ENCODE peak calls at places on chromosomes 16 and 17, in nine cellular contexts. Q is endodermal cell; K is iPS-NIHi11; R is CD4-positive, alpha-beta T cell; C is mucosa of descending colon; F is neural crest cell; N is psoas muscle; Y is NCI-H1092; B is RPMI8226. O is an unnamed sample.

GRCh38 chr16:68752602-68753001 is 15.5 kb downstream of the CDH1 start:
- DNase-seq in F (no peak), N (no peak), C (no peak), B (no peak), K (no peak), R (no peak), Q (no peak), Y (no peak), O (peak; percentile 52)

GRCh38 chr17:32208436-32208835 is 57.2 kb upstream of the RHBDL3 start:
- DNase-seq in C (no peak), R (no peak), K (no peak), Y (no peak), B (no peak), F (no peak), N (no peak), Q (no peak), O (no peak)

GRCh38 chr17:12712941-12713340 is 47.3 kb downstream of the MYOCD start:
- DNase-seq in K (no peak), R (no peak), C (no peak), Q (no peak), F (no peak), Y (no peak), B (no peak), N (no peak), O (no peak)

GRCh38 chr17:1724869-1725641 is 551 bp downstream of the WDR81 start:
- DNase-seq in Y (no peak), C (peak; percentile 67), F (peak; percentile 40), Q (peak; percentile 82), B (peak; percentile 21), N (peak; percentile 73), K (peak; percentile 70), R (no peak), O (peak; percentile 59)

GRCh38 chr16:86303787-86304685 is 206.3 kb upstream of the FOXF1 start:
- DNase-seq in Y (no peak), K (no peak), B (no peak), R (no peak), N (no peak), Q (peak; percentile 56), F (no peak), C (no peak), O (no peak)

GRCh38 chr16:70635356-70636016 is 10.9 kb upstream of the IL34 start:
- DNase-seq in C (no peak), B (no peak), R (no peak), Y (no peak), N (no peak), F (peak; percentile 88), K (peak; percentile 72), Q (no peak), O (no peak)

GRCh38 chr16:14427371-14427948 is 202.6 kb downstream of the PARN start:
- DNase-seq in K (no peak), B (no peak), Y (no peak), C (no peak), N (no peak), F (no peak), R (no peak), Q (no peak), O (no peak)

GRCh38 chr16:83973581-83974385 is 5.7 kb downstream of the NECAB2 start:
- DNase-seq in F (no peak), B (no peak), Y (no peak), R (no peak), K (no peak), N (no peak), C (no peak), Q (no peak), O (no peak)

GRCh38 chr17:9647014-9647413 is 1.7 kb downstream of the USP43 start:
- DNase-seq in Q (peak; percentile 81), R (no peak), F (no peak), Y (no peak), B (no peak), K (peak; percentile 31), C (no peak), N (no peak), O (peak; percentile 59)

GRCh38 chr16:31010943-31011342 is 505 bp upstream of the STX1B start:
- DNase-seq in C (no peak), F (no peak), B (no peak), Y (no peak), N (no peak), R (no peak), Q (no peak), K (no peak), O (no peak)

GRCh38 chr17:61279476-61280145 is 120.0 kb upstream of the TBX2 start:
- DNase-seq in K (no peak), B (peak; percentile 15), C (no peak), Y (no peak), F (no peak), N (no peak), R (no peak), Q (no peak), O (no peak)

O was measured in DMS53.